ENCODE peak calls at places on chromosomes 16 and 17, in four cellular contexts. One of them, this sample, is unnamed.
A peak's percentile ranks its signal among the peaks of the same experiment; 100 is the strongest.

GRCh38 chr16:3065069-3065741 is at the start of gene IL32:
- DNase-seq in IMR-90: peak; percentile 94
- DNase-seq in A549: peak; percentile 66
- DNase-seq in GM12878: no peak
- DNase-seq in this sample: no peak

GRCh38 chr16:82862057-82862456 is 235.3 kb downstream of the CDH13 start:
- DNase-seq in IMR-90: no peak
- DNase-seq in A549: no peak
- DNase-seq in GM12878: no peak
- DNase-seq in this sample: no peak

GRCh38 chr17:6437466-6437865 is 2.5 kb upstream of the AIPL1 start:
- DNase-seq in IMR-90: no peak
- DNase-seq in A549: no peak
- DNase-seq in GM12878: no peak
- DNase-seq in this sample: no peak

GRCh38 chr16:72287646-72288045 is 115.7 kb upstream of the PMFBP1 start:
- DNase-seq in IMR-90: no peak
- DNase-seq in A549: no peak
- DNase-seq in GM12878: no peak
- DNase-seq in this sample: no peak

GRCh38 chr17:81011951-81012350 is 20.3 kb downstream of the CHMP6 start:
- DNase-seq in IMR-90: no peak
- DNase-seq in A549: no peak
- DNase-seq in GM12878: no peak
- DNase-seq in this sample: no peak

GRCh38 chr16:21663889-21664647 is at the start of gene OTOA:
- DNase-seq in IMR-90: no peak
- DNase-seq in A549: no peak
- DNase-seq in GM12878: no peak
- DNase-seq in this sample: no peak

GRCh38 chr17:64732336-64733006 is 70.4 kb upstream of the SMURF2 start:
- DNase-seq in IMR-90: peak; percentile 81
- DNase-seq in A549: peak; percentile 67
- DNase-seq in GM12878: no peak
- DNase-seq in this sample: no peak

GRCh38 chr17:44198721-44199552 is 747 bp downstream of the ATXN7L3 start:
- DNase-seq in IMR-90: peak; percentile 28
- DNase-seq in A549: peak; percentile 70
- DNase-seq in GM12878: no peak
- DNase-seq in this sample: peak; percentile 69

GRCh38 chr17:7220593-7221280 is 999 bp downstream of the ACADVL start:
- DNase-seq in IMR-90: peak; percentile 63
- DNase-seq in A549: peak; percentile 87
- DNase-seq in GM12878: no peak
- DNase-seq in this sample: no peak

GRCh38 chr16:7689234-7689633 is 356.6 kb downstream of the RBFOX1 start:
- DNase-seq in IMR-90: no peak
- DNase-seq in A549: no peak
- DNase-seq in GM12878: no peak
- DNase-seq in this sample: no peak

GRCh38 chr17:28717578-28718316 is at the start of gene RAB34:
- DNase-seq in IMR-90: peak; percentile 89
- DNase-seq in A549: peak; percentile 90
- DNase-seq in GM12878: no peak
- DNase-seq in this sample: no peak

GRCh38 chr17:19645608-19646250 is 2.8 kb upstream of the ALDH3A2 start:
- DNase-seq in IMR-90: no peak
- DNase-seq in A549: peak; percentile 61
- DNase-seq in GM12878: no peak
- DNase-seq in this sample: peak; percentile 35

GRCh38 chr17:50563095-50563511 is 2.6 kb downstream of the CACNA1G start:
- DNase-seq in IMR-90: no peak
- DNase-seq in A549: no peak
- DNase-seq in GM12878: no peak
- DNase-seq in this sample: no peak

GRCh38 chr17:46911311-46911710 is 11.6 kb upstream of the GOSR2 start:
- DNase-seq in IMR-90: no peak
- DNase-seq in A549: no peak
- DNase-seq in GM12878: no peak
- DNase-seq in this sample: no peak

GRCh38 chr17:83083368-83084201 is 4.2 kb downstream of the METRNL start:
- DNase-seq in IMR-90: peak; percentile 99
- DNase-seq in A549: peak; percentile 54
- DNase-seq in GM12878: no peak
- DNase-seq in this sample: no peak

GRCh38 chr16:56630134-56630533 is 2.3 kb upstream of the MT1M start:
- DNase-seq in IMR-90: no peak
- DNase-seq in A549: no peak
- DNase-seq in GM12878: peak; percentile 59
- DNase-seq in this sample: no peak

GRCh38 chr17:9406046-9406631 is 169.5 kb downstream of the STX8 start:
- DNase-seq in IMR-90: peak; percentile 49
- DNase-seq in A549: no peak
- DNase-seq in GM12878: no peak
- DNase-seq in this sample: no peak

GRCh38 chr16:80700558-80700957 is 103.8 kb downstream of the CDYL2 start:
- DNase-seq in IMR-90: no peak
- DNase-seq in A549: no peak
- DNase-seq in GM12878: no peak
- DNase-seq in this sample: no peak

GRCh38 chr17:47305302-47305923 is 18.3 kb upstream of the EFCAB13 start:
- DNase-seq in IMR-90: peak; percentile 93
- DNase-seq in A549: peak; percentile 66
- DNase-seq in GM12878: no peak
- DNase-seq in this sample: no peak

GRCh38 chr17:29565643-29566472 is 979 bp downstream of the ABHD15 start:
- DNase-seq in IMR-90: no peak
- DNase-seq in A549: peak; percentile 79
- DNase-seq in GM12878: no peak
- DNase-seq in this sample: no peak

GRCh38 chr16:10877472-10877946 is 507 bp downstream of the CIITA start:
- DNase-seq in IMR-90: no peak
- DNase-seq in A549: no peak
- DNase-seq in GM12878: no peak
- DNase-seq in this sample: no peak

GRCh38 chr16:84619103-84619460 is 1.2 kb upstream of the COTL1 start:
- DNase-seq in IMR-90: no peak
- DNase-seq in A549: no peak
- DNase-seq in GM12878: no peak
- DNase-seq in this sample: no peak

GRCh38 chr16:88977028-88977844 is at the start of gene CBFA2T3:
- DNase-seq in IMR-90: no peak
- DNase-seq in A549: no peak
- DNase-seq in GM12878: no peak
- DNase-seq in this sample: peak; percentile 96

GRCh38 chr16:30406911-30407793 is at the start of gene ZNF771:
- DNase-seq in IMR-90: peak; percentile 76
- DNase-seq in A549: peak; percentile 90
- DNase-seq in GM12878: no peak
- DNase-seq in this sample: peak; percentile 92

GRCh38 chr17:9307313-9307998 is 268.2 kb downstream of the STX8 start:
- DNase-seq in IMR-90: peak; percentile 22
- DNase-seq in A549: no peak
- DNase-seq in GM12878: no peak
- DNase-seq in this sample: no peak

GRCh38 chr17:70022175-70022574 is 52.9 kb upstream of the KCNJ16 start:
- DNase-seq in IMR-90: peak; percentile 11
- DNase-seq in A549: no peak
- DNase-seq in GM12878: no peak
- DNase-seq in this sample: no peak

GRCh38 chr16:7074715-7075114 is 257.9 kb upstream of the RBFOX1 start:
- DNase-seq in IMR-90: no peak
- DNase-seq in A549: no peak
- DNase-seq in GM12878: no peak
- DNase-seq in this sample: no peak

GRCh38 chr17:41657164-41657754 is 31.4 kb upstream of the EIF1 start:
- DNase-seq in IMR-90: no peak
- DNase-seq in A549: no peak
- DNase-seq in GM12878: no peak
- DNase-seq in this sample: no peak

GRCh38 chr16:8861563-8862308 is 7.1 kb downstream of the CARHSP1 start:
- DNase-seq in IMR-90: no peak
- DNase-seq in A549: no peak
- DNase-seq in GM12878: no peak
- DNase-seq in this sample: no peak

GRCh38 chr17:28993013-28993600 is 12.7 kb downstream of the SEZ6 start:
- DNase-seq in IMR-90: no peak
- DNase-seq in A549: no peak
- DNase-seq in GM12878: no peak
- DNase-seq in this sample: no peak

GRCh38 chr16:69444873-69445517 is 20.6 kb downstream of the CYB5B start:
- DNase-seq in IMR-90: peak; percentile 45
- DNase-seq in A549: no peak
- DNase-seq in GM12878: no peak
- DNase-seq in this sample: no peak

GRCh38 chr17:7014995-7015586 is 2.7 kb downstream of the RNASEK start:
- DNase-seq in IMR-90: peak; percentile 66
- DNase-seq in A549: no peak
- DNase-seq in GM12878: peak; percentile 54
- DNase-seq in this sample: no peak

GRCh38 chr17:53420035-53420641 is 402.6 kb upstream of the KIF2B start:
- DNase-seq in IMR-90: no peak
- DNase-seq in A549: no peak
- DNase-seq in GM12878: no peak
- DNase-seq in this sample: no peak

GRCh38 chr16:88686439-88687253 is at the start of gene SNAI3:
- DNase-seq in IMR-90: peak; percentile 24
- DNase-seq in A549: peak; percentile 63
- DNase-seq in GM12878: no peak
- DNase-seq in this sample: peak; percentile 98

GRCh38 chr17:62014526-62014925 is 50.6 kb downstream of the MED13 start:
- DNase-seq in IMR-90: peak; percentile 40
- DNase-seq in A549: no peak
- DNase-seq in GM12878: no peak
- DNase-seq in this sample: no peak

GRCh38 chr17:81741594-81742452 is 29.7 kb downstream of the SLC25A10 start:
- DNase-seq in IMR-90: no peak
- DNase-seq in A549: no peak
- DNase-seq in GM12878: no peak
- DNase-seq in this sample: peak; percentile 77

DNA sequence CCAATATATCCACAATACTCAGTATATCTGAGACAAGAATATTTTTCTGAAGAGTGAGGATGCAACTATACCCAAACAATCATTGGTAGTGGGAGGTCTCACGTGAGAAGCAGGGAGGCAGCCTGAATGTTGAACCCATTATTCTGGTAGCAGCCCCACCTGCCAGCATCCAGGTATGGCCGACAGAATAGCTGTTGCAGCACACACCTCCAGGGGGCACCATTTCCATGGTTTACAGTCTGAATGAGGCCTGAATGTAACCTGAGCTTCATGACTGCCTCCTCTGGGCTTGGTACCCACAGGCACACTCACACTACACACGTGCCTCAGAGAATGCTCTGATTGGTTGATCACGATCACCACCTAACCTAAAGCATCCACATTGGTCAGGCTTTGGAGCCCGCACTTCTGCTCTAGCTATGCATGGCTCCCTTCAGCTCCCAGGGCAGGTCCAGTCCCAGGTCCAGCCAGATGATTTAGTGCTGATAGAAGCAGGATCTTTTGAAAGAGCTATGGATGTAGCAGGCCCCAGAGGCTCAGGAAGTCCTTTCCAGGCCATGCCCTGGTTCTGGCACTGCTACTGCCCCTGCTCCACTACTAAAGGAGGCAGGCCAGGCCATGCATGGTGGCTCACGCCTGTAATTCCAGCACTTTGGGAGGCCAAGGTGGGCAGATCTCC is 11.0 kb upstream of the CBFB start:
- DNase-seq in IMR-90: peak; percentile 95
- DNase-seq in A549: peak; percentile 97
- DNase-seq in GM12878: peak; percentile 82
- DNase-seq in this sample: peak; percentile 90
- TF ChIP-seq ELK1 in IMR-90: no peak
- TF ChIP-seq ELK1 in A549: no peak
- TF ChIP-seq ELK1 in GM12878: no peak
- TF ChIP-seq ELK1 in this sample: no peak

GRCh38 chr17:32929288-32929574 is 1.3 kb downstream of the TMEM98 start:
- DNase-seq in IMR-90: peak; percentile 10
- DNase-seq in A549: no peak
- DNase-seq in GM12878: no peak
- DNase-seq in this sample: no peak
- TF ChIP-seq ELK1 in IMR-90: no peak
- TF ChIP-seq ELK1 in A549: no peak
- TF ChIP-seq ELK1 in GM12878: no peak
- TF ChIP-seq ELK1 in this sample: no peak

GRCh38 chr16:77376358-77376757 is 58.5 kb downstream of the ADAMTS18 start:
- DNase-seq in IMR-90: no peak
- DNase-seq in A549: peak; percentile 9
- DNase-seq in GM12878: no peak
- DNase-seq in this sample: no peak
- TF ChIP-seq ELK1 in IMR-90: no peak
- TF ChIP-seq ELK1 in A549: no peak
- TF ChIP-seq ELK1 in GM12878: no peak
- TF ChIP-seq ELK1 in this sample: no peak

GRCh38 chr16:28845173-28846079 is 722 bp downstream of the TUFM start:
- DNase-seq in IMR-90: peak; percentile 12
- DNase-seq in A549: peak; percentile 50
- DNase-seq in GM12878: no peak
- DNase-seq in this sample: peak; percentile 83

GRCh38 chr16:28846080-28846932 is at the start of gene TUFM:
- DNase-seq in IMR-90: peak; percentile 98
- DNase-seq in A549: peak; percentile 99
- DNase-seq in GM12878: peak; percentile 92
- DNase-seq in this sample: peak; percentile 91

GRCh38 chr16:28842696-28843095 is 3.5 kb downstream of the TUFM start:
- DNase-seq in IMR-90: no peak
- DNase-seq in A549: no peak
- DNase-seq in GM12878: no peak
- DNase-seq in this sample: no peak

GRCh38 chr16:28844226-28844885 is 1.8 kb downstream of the TUFM start:
- DNase-seq in IMR-90: no peak
- DNase-seq in A549: no peak
- DNase-seq in GM12878: no peak
- DNase-seq in this sample: no peak

DNA sequence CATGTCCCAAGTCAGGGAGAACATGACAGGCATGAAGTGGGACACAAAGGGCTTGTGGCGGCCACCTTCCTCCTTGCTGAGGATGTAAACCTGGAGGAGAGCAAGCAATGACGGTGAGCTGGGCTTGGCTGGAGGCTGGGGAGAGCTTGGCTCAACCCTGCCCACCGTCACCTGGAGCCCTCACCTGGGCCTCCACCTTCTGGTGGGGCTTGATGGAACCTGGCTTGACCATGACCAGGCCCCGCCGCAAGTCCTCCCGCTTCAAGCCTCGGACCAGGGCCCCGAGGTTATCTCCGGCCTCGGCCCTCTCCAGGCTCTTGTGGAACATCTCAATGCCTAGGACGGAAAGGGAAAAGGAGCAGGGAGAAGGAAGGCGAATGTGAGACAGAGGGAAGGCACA is 2.4 kb downstream of the TUFM start:
- DNase-seq in IMR-90: no peak
- DNase-seq in A549: no peak
- DNase-seq in GM12878: no peak
- DNase-seq in this sample: no peak
- TF ChIP-seq ELK1 in IMR-90: no peak
- TF ChIP-seq ELK1 in A549: no peak
- TF ChIP-seq ELK1 in GM12878: no peak
- TF ChIP-seq ELK1 in this sample: no peak

This sample was measured in K562.